ENCODE peak calls at places on chromosome 9, in five cellular contexts. U is HepG2, J is GM12878, M is SK-N-SH, I is HCT116. H is an unnamed sample.

GRCh38 chr9:124600407-124600806 is 93.2 kb upstream of the NR5A1 start:
- DNase-seq in U (no peak), I (no peak), M (no peak), J (no peak), H (no peak)

GRCh38 chr9:95116002-95116819 is 201.3 kb downstream of the FANCC start:
- DNase-seq in I (no peak), M (no peak), J (no peak), U (peak), H (no peak)

GRCh38 chr9:87309236-87309635 is 188.4 kb upstream of the DAPK1 start:
- DNase-seq in J (no peak), I (no peak), M (no peak), U (no peak), H (no peak)

GRCh38 chr9:92632641-92633040 is 37.3 kb downstream of the IPPK start:
- DNase-seq in I (no peak), M (no peak), J (no peak), U (no peak), H (no peak)

GRCh38 chr9:128249914-128250838 is 25.6 kb downstream of the GOLGA2 start:
- DNase-seq in J (peak), U (no peak), M (peak), I (peak), H (peak)

GRCh38 chr9:97906236-97906831 is 16.0 kb downstream of the TRMO start:
- DNase-seq in M (no peak), J (no peak), U (no peak), I (no peak), H (no peak)

GRCh38 chr9:72185561-72185960 is 36.3 kb downstream of the GDA start:
- DNase-seq in I (no peak), J (no peak), U (no peak), M (no peak), H (no peak)

GRCh38 chr9:90458485-90458884 is 184.1 kb downstream of the DIRAS2 start:
- DNase-seq in M (peak), J (no peak), U (peak), I (peak), H (peak)

GRCh38 chr9:90919883-90920282 is 118.3 kb downstream of the SYK start:
- DNase-seq in I (no peak), U (no peak), J (no peak), M (no peak), H (no peak)

GRCh38 chr9:132443951-132444615 is 34.1 kb downstream of the CFAP77 start:
- DNase-seq in I (no peak), U (no peak), M (peak), J (no peak), H (no peak)

GRCh38 chr9:124290743-124291554 is 33.2 kb downstream of the NEK6 start:
- DNase-seq in U (no peak), J (no peak), M (no peak), I (no peak), H (no peak)

GRCh38 chr9:117783828-117784227 is 79.6 kb downstream of the TLR4 start:
- DNase-seq in I (no peak), J (peak), U (no peak), M (no peak), H (no peak)

GRCh38 chr9:7907636-7908195 is 108.1 kb upstream of the DMAC1 start:
- DNase-seq in I (no peak), M (no peak), U (no peak), J (no peak), H (no peak)

GRCh38 chr9:116149844-116150243 is 3.7 kb upstream of the PAPPA start:
- DNase-seq in M (peak), J (no peak), I (peak), U (no peak), H (peak)

GRCh38 chr9:33818832-33819500 is 2.0 kb downstream of the UBE2R2 start:
- DNase-seq in J (no peak), I (no peak), U (no peak), M (peak), H (no peak)

GRCh38 chr9:116027096-116027495 is 126.5 kb upstream of the PAPPA start:
- DNase-seq in I (no peak), J (no peak), M (no peak), U (no peak), H (no peak)

GRCh38 chr9:130193531-130194405 is 21.6 kb downstream of the NCS1 start:
- DNase-seq in M (peak), I (no peak), U (no peak), J (no peak), H (no peak)

GRCh38 chr9:131119600-131119999 is 5.8 kb upstream of the NUP214 start:
- DNase-seq in U (no peak), J (no peak), I (no peak), M (no peak), H (peak)

GRCh38 chr9:116815828-116816227 is 128.7 kb downstream of the TRIM32 start:
- DNase-seq in I (no peak), M (no peak), U (no peak), J (no peak), H (no peak)

GRCh38 chr9:120439147-120439546 is 140.8 kb downstream of the CDK5RAP2 start:
- DNase-seq in I (no peak), U (peak), J (no peak), M (peak), H (peak)

GRCh38 chr9:13707635-13708410 is 428.3 kb upstream of the MPDZ start:
- DNase-seq in U (no peak), M (no peak), J (no peak), I (no peak), H (no peak)

GRCh38 chr9:95468791-95469190 is 48.0 kb downstream of the PTCH1 start:
- DNase-seq in J (no peak), I (no peak), U (no peak), M (no peak), H (no peak)

GRCh38 chr9:123947326-123947725 is 17.4 kb upstream of the DENND1A start:
- DNase-seq in M (no peak), I (no peak), J (no peak), U (no peak), H (no peak)

GRCh38 chr9:133584167-133584558 is 25.0 kb downstream of the FAM163B start:
- DNase-seq in J (no peak), I (no peak), U (no peak), M (no peak), H (no peak)

GRCh38 chr9:133874061-133874638 is 118.0 kb downstream of the VAV2 start:
- DNase-seq in U (no peak), I (peak), M (peak), J (no peak), H (no peak)

GRCh38 chr9:1005043-1005667 is 28.7 kb downstream of the DMRT3 start:
- DNase-seq in U (peak), I (peak), M (peak), J (peak), H (peak)

GRCh38 chr9:84146893-84147705 is 166.5 kb downstream of the RMI1 start:
- DNase-seq in I (no peak), U (no peak), M (no peak), J (no peak), H (no peak)

GRCh38 chr9:129635099-129635803 is 6.7 kb downstream of the ASB6 start:
- DNase-seq in U (no peak), M (no peak), I (no peak), J (no peak), H (no peak)

GRCh38 chr9:76377791-76378190 is 16.4 kb downstream of the RFK start:
- DNase-seq in M (no peak), U (no peak), J (no peak), I (no peak), H (no peak)

GRCh38 chr9:137943655-137944054 is 66.1 kb downstream of the CACNA1B start:
- DNase-seq in I (no peak), U (no peak), M (no peak), J (no peak), H (no peak)

GRCh38 chr9:131650254-131650653 is 89.6 kb downstream of the RAPGEF1 start:
- DNase-seq in I (no peak), J (no peak), U (no peak), M (no peak), H (no peak)

GRCh38 chr9:88243736-88244135 is 105.5 kb upstream of the SPATA31C2 start:
- DNase-seq in J (no peak), M (no peak), I (no peak), U (no peak), H (no peak)

GRCh38 chr9:17905356-17906203 is 326.7 kb downstream of the SH3GL2 start:
- DNase-seq in I (no peak), U (no peak), M (no peak), J (no peak), H (no peak)

GRCh38 chr9:69153707-69154521 is 20.2 kb upstream of the TJP2 start:
- DNase-seq in U (peak), M (no peak), J (no peak), I (no peak), H (no peak)

GRCh38 chr9:36315283-36315682 is 57.0 kb upstream of the GNE start:
- DNase-seq in I (no peak), U (no peak), M (no peak), J (no peak), H (no peak)

DNA sequence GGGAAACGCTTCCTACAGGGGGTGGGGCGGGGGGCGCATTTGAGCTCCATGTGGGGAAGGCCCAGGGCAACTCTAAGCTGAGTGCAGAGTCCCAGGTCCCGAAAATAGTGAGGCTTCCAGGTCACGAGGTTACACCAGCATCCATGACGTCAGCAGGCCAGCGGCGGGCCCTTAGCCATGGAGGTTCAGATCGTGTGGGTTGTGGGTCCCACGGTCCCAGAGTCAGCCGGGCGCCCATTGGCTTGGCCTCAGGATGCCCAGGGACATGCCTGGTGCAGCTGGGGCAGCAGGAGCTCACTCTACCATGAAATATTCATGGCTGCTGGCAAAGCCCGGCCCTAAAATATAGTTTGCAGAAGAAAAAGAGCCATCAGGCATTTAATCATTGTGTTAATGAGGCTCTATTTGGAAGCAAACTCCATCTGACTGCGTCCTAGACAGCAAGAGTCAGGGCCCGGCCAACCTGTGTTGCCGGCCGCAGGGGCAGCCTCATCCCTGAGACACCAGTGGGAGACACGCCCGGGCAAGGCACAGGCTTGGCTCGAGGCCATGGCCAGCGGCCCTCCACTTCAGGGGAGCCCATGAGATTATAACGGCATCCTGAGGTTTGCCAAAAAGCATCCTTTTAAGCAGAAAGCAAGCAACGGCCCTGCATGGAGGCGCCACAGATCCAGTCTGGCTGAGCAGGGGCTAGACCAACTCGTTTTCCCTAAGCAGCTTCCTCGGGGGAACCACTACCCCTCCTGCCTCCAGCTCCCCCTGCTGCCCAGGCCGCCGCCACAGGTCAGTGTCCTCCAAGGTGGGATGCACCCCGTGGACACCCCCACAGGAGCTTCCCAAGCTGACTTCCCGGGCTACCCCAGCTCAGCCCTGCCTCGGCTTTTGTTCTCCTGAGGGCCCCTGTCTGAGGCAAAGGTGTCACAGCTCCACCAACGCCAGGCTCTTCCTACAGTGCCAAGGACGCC is 108.9 kb upstream of the PPP1R26 start:
- DNase-seq in M (no peak), I (no peak), U (no peak), J (no peak), H (no peak)
- TF ChIP-seq ZBTB33 in M (no peak), I (no peak), U (no peak), J (no peak), H (no peak)

GRCh38 chr9:134965421-134965820 is 47.7 kb upstream of the FCN1 start:
- DNase-seq in J (no peak), U (no peak), M (no peak), I (no peak), H (no peak)

GRCh38 chr9:134963546-134963945 is 45.8 kb upstream of the FCN1 start:
- DNase-seq in M (no peak), I (no peak), U (no peak), J (no peak), H (no peak)

GRCh38 chr9:134964271-134964670 is 46.6 kb upstream of the FCN1 start:
- DNase-seq in M (no peak), I (no peak), J (no peak), U (no peak), H (no peak)

GRCh38 chr9:134965851-134966250 is 48.1 kb upstream of the FCN1 start:
- DNase-seq in I (no peak), U (no peak), J (no peak), M (no peak), H (no peak)

GRCh38 chr9:134964686-134965085 is 47.0 kb upstream of the FCN1 start:
- DNase-seq in U (no peak), J (no peak), I (no peak), M (no peak), H (no peak)
- TF ChIP-seq ZBTB33 in U (no peak), J (no peak), I (no peak), M (no peak), H (no peak)

GRCh38 chr9:135579356-135579755 is 17.8 kb downstream of the PAEP start:
- DNase-seq in M (no peak), J (no peak), I (no peak), U (no peak), H (no peak)
- TF ChIP-seq ZBTB33 in M (no peak), J (no peak), I (no peak), U (no peak), H (no peak)

GRCh38 chr9:121958530-121958929 is 134.6 kb downstream of the TTLL11 start:
- DNase-seq in M (no peak), J (no peak), I (no peak), U (no peak), H (no peak)
- TF ChIP-seq ZBTB33 in M (no peak), J (no peak), I (no peak), U (no peak), H (no peak)

DNA sequence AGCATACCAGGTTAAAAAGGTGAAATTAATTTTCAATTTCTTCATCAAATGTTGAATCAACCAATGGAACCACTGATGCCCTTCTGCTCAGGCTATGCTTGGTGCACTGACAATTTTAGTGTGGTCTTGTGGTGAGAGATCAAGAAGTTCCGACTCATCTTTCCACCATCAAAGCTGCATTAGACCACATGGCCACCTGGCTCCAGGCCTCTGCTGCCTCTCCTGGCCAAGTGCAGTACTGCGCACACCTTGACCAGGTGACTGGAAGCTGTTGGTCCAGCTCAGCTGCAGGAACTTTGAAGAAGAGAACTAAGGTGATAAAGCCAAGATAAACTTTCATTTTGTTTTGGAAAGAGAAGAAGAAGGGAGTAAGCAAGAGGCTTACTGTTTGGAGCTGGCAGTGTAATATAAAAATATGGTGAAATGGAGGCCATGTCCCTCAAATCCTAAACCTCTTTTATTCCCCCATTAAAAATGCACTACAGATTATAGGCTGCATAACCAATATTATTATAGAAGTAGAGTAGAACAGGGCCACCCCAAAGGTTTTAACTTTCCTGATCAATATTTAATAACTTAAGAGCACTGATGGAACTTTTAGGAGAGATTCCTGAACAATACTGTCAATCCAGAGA is 315.5 kb upstream of the C9orf72 start:
- DNase-seq in J (peak), M (peak), I (peak), U (peak), H (peak)
- TF ChIP-seq ZBTB33 in J (no peak), M (no peak), I (no peak), U (no peak), H (no peak)

GRCh38 chr9:70835323-70835722 is 286.1 kb downstream of the TRPM3 start:
- DNase-seq in U (no peak), M (no peak), J (no peak), I (no peak), H (no peak)

GRCh38 chr9:70826562-70826961 is 294.9 kb downstream of the TRPM3 start:
- DNase-seq in I (no peak), M (no peak), J (no peak), U (no peak), H (no peak)

GRCh38 chr9:70830618-70831017 is 290.8 kb downstream of the TRPM3 start:
- DNase-seq in U (no peak), I (no peak), J (no peak), M (no peak), H (no peak)

GRCh38 chr9:70829591-70830265 is 291.7 kb downstream of the TRPM3 start:
- DNase-seq in M (no peak), U (no peak), I (no peak), J (no peak), H (no peak)

GRCh38 chr9:70832487-70832886 is 288.9 kb downstream of the TRPM3 start:
- DNase-seq in M (no peak), I (no peak), J (no peak), U (no peak), H (no peak)
- TF ChIP-seq ZBTB33 in M (no peak), I (no peak), J (no peak), U (no peak), H (no peak)

DNA sequence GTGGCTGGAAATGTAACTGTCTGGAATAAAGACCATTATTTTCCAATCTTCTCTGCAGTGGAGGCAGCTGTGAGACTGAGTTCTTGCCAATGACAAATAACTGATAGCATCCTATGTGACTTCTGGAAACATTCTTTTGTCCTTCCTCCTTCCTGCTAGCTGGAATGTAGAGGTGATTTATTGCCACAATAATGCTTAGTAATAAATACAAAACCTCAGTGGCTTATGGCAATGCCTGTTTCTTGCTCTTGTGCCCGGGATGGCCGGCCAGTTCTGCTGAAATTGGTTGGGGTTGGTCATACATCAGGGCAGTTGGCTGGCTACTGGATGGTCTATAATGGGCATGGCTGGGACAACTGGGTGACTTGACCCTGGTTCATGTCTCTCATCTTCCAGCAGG is 12.2 kb upstream of the TEX48 start:
- DNase-seq in J (no peak), U (no peak), M (no peak), I (no peak), H (no peak)
- TF ChIP-seq ZBTB33 in J (no peak), U (no peak), M (peak), I (no peak), H (no peak)